ENCODE peak calls at places on chromosomes 3 and 15, in ten cellular contexts. U, X, C, H, Y, G, N, M, I and J are unnamed samples.

GRCh38 chr3:101119535-101119934 is 126.3 kb upstream of the ABI3BP start:
- DNase-seq in N (no peak), Y (no peak), M (peak; percentile 7), I (peak; percentile 8), X (peak; percentile 70), G (no peak), C (no peak), U (no peak), H (no peak), J (peak; percentile 85)

GRCh38 chr15:68560501-68561113 is 18.2 kb upstream of the CORO2B start:
- DNase-seq in H (no peak), X (no peak), G (no peak), C (no peak), N (peak; percentile 24), U (no peak), Y (no peak), I (no peak), M (no peak), J (no peak)

GRCh38 chr3:157573281-157573680 is 70.1 kb upstream of the VEPH1 start:
- DNase-seq in H (no peak), U (no peak), X (no peak), M (no peak), G (no peak), C (no peak), Y (no peak), I (no peak), N (no peak), J (peak; percentile 31)

GRCh38 chr3:113906568-113907140 is 41.2 kb upstream of the ZDHHC23 start:
- DNase-seq in C (no peak), X (no peak), I (no peak), U (no peak), G (no peak), H (no peak), N (no peak), Y (no peak), M (no peak), J (no peak)

GRCh38 chr3:107988464-107989156 is 102.2 kb downstream of the CD47 start:
- DNase-seq in X (peak; percentile 59), U (peak; percentile 85), H (no peak), I (no peak), C (no peak), Y (peak; percentile 85), N (no peak), M (peak; percentile 35), G (no peak), J (peak; percentile 78)

GRCh38 chr15:82750831-82751181 is 41.1 kb upstream of the AP3B2 start:
- DNase-seq in H (no peak), C (no peak), X (peak; percentile 24), G (no peak), U (no peak), M (peak; percentile 18), I (no peak), Y (no peak), N (no peak), J (no peak)

GRCh38 chr3:43497405-43497804 is 124.4 kb downstream of the ANO10 start:
- DNase-seq in Y (no peak), U (no peak), C (peak; percentile 63), H (no peak), I (no peak), N (no peak), G (no peak), M (no peak), X (no peak), J (no peak)

GRCh38 chr3:13046569-13047279 is 26.5 kb downstream of the IQSEC1 start:
- DNase-seq in U (no peak), Y (peak; percentile 23), G (no peak), N (no peak), H (no peak), X (no peak), I (no peak), M (no peak), C (no peak), J (no peak)

GRCh38 chr15:98904466-98905048 is 103.0 kb downstream of the PGPEP1L start:
- DNase-seq in U (peak; percentile 48), C (peak; percentile 66), I (no peak), G (no peak), Y (no peak), H (peak; percentile 47), N (no peak), M (peak; percentile 85), X (peak; percentile 65), J (peak; percentile 59)

GRCh38 chr15:40295870-40296560 is 11.7 kb downstream of the PLCB2 start:
- DNase-seq in X (no peak), I (peak; percentile 68), U (no peak), H (no peak), G (peak; percentile 75), C (no peak), N (no peak), Y (peak; percentile 39), M (no peak), J (no peak)

GRCh38 chr3:8095724-8096123 is 405.9 kb upstream of the LMCD1 start:
- DNase-seq in N (no peak), C (peak; percentile 60), G (no peak), I (no peak), U (no peak), H (no peak), X (no peak), M (peak; percentile 30), Y (no peak), J (no peak)

GRCh38 chr15:63156086-63156707 is 1.1 kb downstream of the RPS27L start:
- DNase-seq in C (peak; percentile 28), X (peak; percentile 18), I (no peak), U (no peak), N (no peak), M (no peak), Y (no peak), G (no peak), H (no peak), J (peak; percentile 28)

GRCh38 chr3:50623840-50624474 is 7.0 kb downstream of the MAPKAPK3 start:
- DNase-seq in C (no peak), X (peak; percentile 28), Y (no peak), I (peak; percentile 88), N (no peak), M (no peak), G (peak; percentile 7), H (no peak), U (no peak), J (no peak)

GRCh38 chr15:34883633-34884032 is 85.9 kb downstream of the AQR start:
- DNase-seq in M (no peak), X (peak; percentile 23), I (no peak), C (no peak), G (no peak), U (no peak), H (no peak), Y (no peak), N (no peak), J (no peak)

GRCh38 chr15:89362203-89363101 is 27.8 kb upstream of the POLG start:
- DNase-seq in U (no peak), N (no peak), X (no peak), I (peak; percentile 77), M (no peak), H (peak; percentile 75), G (no peak), C (peak; percentile 32), Y (no peak), J (no peak)

GRCh38 chr3:38018296-38019266 is 10.9 kb downstream of the PLCD1 start:
- DNase-seq in C (no peak), Y (no peak), H (no peak), N (peak; percentile 34), M (no peak), G (no peak), I (peak; percentile 47), X (no peak), U (no peak), J (no peak)

GRCh38 chr15:72994778-72995177 is 57.5 kb upstream of the NEO1 start:
- DNase-seq in U (peak; percentile 84), C (no peak), X (no peak), I (no peak), Y (no peak), N (no peak), M (no peak), G (no peak), H (peak; percentile 41), J (no peak)

GRCh38 chr3:37054370-37054769 is 61.1 kb downstream of the MLH1 start:
- DNase-seq in Y (no peak), M (peak; percentile 7), N (no peak), H (no peak), C (no peak), G (no peak), U (no peak), X (peak; percentile 70), I (peak; percentile 92), J (peak; percentile 65)

GRCh38 chr3:185931777-185932176 is 6.0 kb downstream of the TRA2B start:
- DNase-seq in G (no peak), X (no peak), H (no peak), U (no peak), I (no peak), N (no peak), M (no peak), Y (no peak), C (no peak), J (no peak)
- H3K4me3 ChIP-seq in G (peak overlapping the region; percentile 19), X (peak overlapping the region; percentile 99), H (no peak overlapping the region), U (no peak overlapping the region), I (no peak overlapping the region), N (peak overlapping the region; percentile 100), M (peak overlapping the region; percentile 99), Y (peak overlapping the region; percentile 22), C (peak overlapping the region; percentile 89), J (peak overlapping the region; percentile 38)

GRCh38 chr3:177361042-177361938 is 164.0 kb upstream of the TBL1XR1 start:
- DNase-seq in N (no peak), G (no peak), U (no peak), H (no peak), I (peak; percentile 62), M (no peak), X (no peak), Y (no peak), C (no peak), J (no peak)
- H3K4me3 ChIP-seq in N (no peak overlapping the region), G (no peak overlapping the region), U (no peak overlapping the region), H (no peak overlapping the region), I (no peak overlapping the region), M (no peak overlapping the region), X (no peak overlapping the region), Y (peak overlapping the region; percentile 50), C (no peak overlapping the region), J (no peak overlapping the region)

GRCh38 chr3:154473769-154474168 is 43.8 kb upstream of the GPR149 start:
- DNase-seq in C (no peak), G (no peak), Y (no peak), N (no peak), U (no peak), X (no peak), M (no peak), I (no peak), H (no peak), J (no peak)
- H3K4me3 ChIP-seq in C (no peak overlapping the region), G (no peak overlapping the region), Y (no peak overlapping the region), N (no peak overlapping the region), U (no peak overlapping the region), X (no peak overlapping the region), M (no peak overlapping the region), I (no peak overlapping the region), H (no peak overlapping the region), J (no peak overlapping the region)

DNA sequence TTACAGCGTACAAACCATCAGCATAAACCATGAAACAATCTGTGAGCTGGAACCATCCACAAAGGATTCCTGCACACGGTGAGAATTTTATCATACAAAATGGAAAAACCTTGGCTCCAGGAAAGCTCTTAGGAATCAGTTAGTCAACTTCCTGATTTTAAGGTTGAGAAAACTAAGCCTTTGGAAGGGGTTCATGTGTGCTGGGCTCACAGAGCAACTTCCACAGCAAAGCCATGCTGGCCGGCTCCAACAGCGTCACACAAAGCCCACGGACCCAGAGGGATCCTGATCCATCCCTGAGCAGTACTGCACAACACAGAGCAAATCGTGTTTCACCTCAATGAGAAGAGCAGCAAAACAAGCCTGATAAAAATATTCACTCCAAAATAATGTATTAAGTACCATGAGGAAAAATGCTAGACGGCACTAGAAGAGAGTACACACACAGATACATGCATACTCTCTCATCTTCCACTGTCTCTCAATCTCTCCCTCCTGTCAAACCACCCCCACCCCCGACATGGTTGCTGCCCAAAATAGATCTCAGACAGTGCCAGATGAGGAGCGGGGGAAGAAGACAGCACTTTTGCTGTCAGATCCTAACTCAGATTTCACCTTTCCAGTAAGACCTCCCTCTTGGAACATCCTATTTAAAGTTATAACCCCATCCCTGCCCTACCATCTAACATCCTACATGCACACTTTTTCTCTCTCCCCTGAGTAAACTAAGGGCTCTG is 58.6 kb downstream of the MB21D2 start:
- DNase-seq in N (no peak), C (no peak), U (no peak), Y (no peak), H (no peak), X (no peak), I (no peak), G (no peak), M (no peak), J (no peak)
- H3K4me3 ChIP-seq in N (no peak overlapping the region), C (no peak overlapping the region), U (no peak overlapping the region), Y (no peak overlapping the region), H (no peak overlapping the region), X (no peak overlapping the region), I (no peak overlapping the region), G (no peak overlapping the region), M (no peak overlapping the region), J (no peak overlapping the region)